ENCODE peak calls at places on chromosomes 7 and 10, in five cellular contexts. H, L, A, V and W are unnamed samples.

GRCh38 chr10:21487416-21488180 is 37.9 kb downstream of the SKIDA1 start:
- DNase-seq in A (no peak), H (no peak), V (no peak), L (no peak), W (peak)

GRCh38 chr10:92997620-92998019 is 63.0 kb upstream of the CYP26C1 start:
- DNase-seq in V (no peak), A (peak), H (no peak), L (no peak), W (no peak)

GRCh38 chr7:12722720-12723241 is 35.3 kb downstream of the ARL4A start:
- DNase-seq in L (no peak), V (no peak), A (no peak), H (no peak), W (no peak)

GRCh38 chr7:151745090-151745638 is 131.8 kb downstream of the PRKAG2 start:
- DNase-seq in L (peak), H (peak), A (peak), V (peak), W (no peak)

GRCh38 chr7:92714767-92715166 is 121.6 kb downstream of the CDK6 start:
- DNase-seq in V (no peak), A (no peak), L (no peak), H (no peak), W (no peak)

GRCh38 chr7:132655071-132655761 is 78.9 kb upstream of the PLXNA4 start:
- DNase-seq in V (peak), H (peak), A (peak), L (no peak), W (no peak)

GRCh38 chr7:130201796-130202195 is 3.4 kb downstream of the TMEM209 start:
- DNase-seq in H (no peak), V (no peak), A (no peak), L (no peak), W (no peak)

GRCh38 chr10:132057191-132057681 is 8.5 kb upstream of the JAKMIP3 start:
- DNase-seq in H (no peak), L (no peak), A (no peak), V (no peak), W (no peak)

GRCh38 chr7:94182721-94183120 is 178.6 kb upstream of the BET1 start:
- DNase-seq in H (peak), A (peak), V (no peak), L (no peak), W (no peak)

GRCh38 chr10:116264296-116264695 is 8.7 kb downstream of the GFRA1 start:
- DNase-seq in A (no peak), V (no peak), H (no peak), L (no peak), W (no peak)

GRCh38 chr7:75660566-75661215 is 78.0 kb downstream of the HIP1 start:
- DNase-seq in L (no peak), V (no peak), H (no peak), A (no peak), W (no peak)

GRCh38 chr10:96222441-96222840 is 48.9 kb downstream of the BLNK start:
- DNase-seq in V (no peak), A (no peak), H (no peak), L (no peak), W (no peak)

GRCh38 chr10:96216775-96217174 is 54.6 kb downstream of the BLNK start:
- DNase-seq in L (no peak), V (no peak), A (no peak), H (no peak), W (no peak)

GRCh38 chr10:96212911-96213310 is 58.5 kb downstream of the BLNK start:
- DNase-seq in V (no peak), A (no peak), L (no peak), H (no peak), W (peak)

GRCh38 chr10:96218826-96219225 is 52.5 kb downstream of the BLNK start:
- DNase-seq in V (no peak), A (no peak), L (no peak), H (no peak), W (no peak)

GRCh38 chr10:96217711-96218110 is 53.7 kb downstream of the BLNK start:
- DNase-seq in L (no peak), H (no peak), V (no peak), A (no peak), W (no peak)
- TF ChIP-seq CTCF in L (no peak), H (no peak), V (no peak), A (no peak), W (no peak)

GRCh38 chr10:47062801-47063200 is 151.6 kb downstream of the PTPN20 start:
- DNase-seq in V (no peak), H (peak), A (peak), L (no peak), W (peak)
- TF ChIP-seq CTCF in V (no peak), H (peak), A (peak), L (peak), W (peak)

GRCh38 chr10:28890121-28890950 is 213.0 kb downstream of the BAMBI start:
- DNase-seq in A (no peak), L (no peak), H (no peak), V (no peak), W (no peak)

GRCh38 chr10:28892818-28893547 is 215.7 kb downstream of the BAMBI start:
- DNase-seq in V (no peak), A (peak), L (peak), H (peak), W (no peak)

GRCh38 chr10:28891058-28891713 is 213.9 kb downstream of the BAMBI start:
- DNase-seq in V (no peak), H (no peak), A (no peak), L (peak), W (no peak)
- TF ChIP-seq CTCF in V (no peak), H (no peak), A (no peak), L (peak), W (no peak)

DNA sequence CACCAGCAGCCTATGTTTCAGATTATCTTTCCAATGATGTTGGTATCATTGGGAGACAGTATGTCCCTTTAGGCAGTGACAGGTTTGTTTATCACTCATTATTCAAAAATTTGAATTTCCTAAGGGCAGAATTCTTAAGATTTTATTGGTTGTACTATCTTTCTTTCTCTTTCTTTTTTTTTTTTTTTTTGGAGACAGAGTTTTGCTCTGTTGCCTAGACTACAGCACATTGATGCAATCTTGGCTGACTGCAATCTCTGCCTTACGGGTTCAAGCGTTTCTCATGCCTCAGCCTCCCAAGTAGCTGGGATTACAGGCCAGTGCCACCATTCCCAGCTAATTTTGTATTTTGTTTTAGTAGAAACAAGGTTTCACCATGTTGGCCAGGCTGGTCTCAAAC is 111.2 kb downstream of the PON1 start:
- DNase-seq in A (peak), L (no peak), V (no peak), H (peak), W (no peak)
- TF ChIP-seq CTCF in A (no peak), L (no peak), V (no peak), H (no peak), W (no peak)

GRCh38 chr10:43265799-43266721 is 805 bp downstream of the RASGEF1A start:
- DNase-seq in L (peak), A (no peak), V (no peak), H (no peak), W (peak)
- TF ChIP-seq CTCF in L (peak), A (peak), V (no peak), H (peak), W (no peak)

DNA sequence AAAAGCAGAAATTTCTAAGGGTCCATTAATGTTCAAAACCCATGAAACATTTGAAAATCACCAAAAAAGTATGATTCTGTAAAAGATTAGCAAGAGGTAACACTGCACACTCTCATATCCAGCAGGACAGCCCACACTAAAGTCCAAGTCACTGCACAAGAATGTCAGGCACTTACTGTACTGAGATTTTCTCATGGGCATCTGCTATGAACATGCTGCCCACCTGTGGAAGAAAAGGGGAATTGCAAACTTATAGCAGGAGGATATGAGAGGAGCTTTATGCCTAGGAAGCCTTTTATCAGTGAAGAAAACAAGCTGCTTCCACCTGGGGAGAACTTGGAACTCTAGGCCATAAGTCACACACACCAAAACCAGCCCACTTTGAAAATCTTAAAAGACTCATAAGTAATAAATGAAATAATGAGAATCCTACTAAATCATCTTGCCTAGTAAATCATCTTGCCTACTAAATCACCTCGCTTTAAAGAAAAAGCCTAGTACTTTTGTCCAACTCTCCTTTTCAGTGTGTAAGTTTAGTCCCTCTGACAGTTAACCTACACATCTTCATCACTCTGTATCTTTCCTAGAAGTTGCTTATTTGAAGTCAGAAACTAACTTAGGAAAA is 46.1 kb downstream of the ARMH3 start:
- DNase-seq in H (peak), L (peak), A (peak), V (peak), W (no peak)
- TF ChIP-seq CTCF in H (no peak), L (peak), A (peak), V (peak), W (peak)

DNA sequence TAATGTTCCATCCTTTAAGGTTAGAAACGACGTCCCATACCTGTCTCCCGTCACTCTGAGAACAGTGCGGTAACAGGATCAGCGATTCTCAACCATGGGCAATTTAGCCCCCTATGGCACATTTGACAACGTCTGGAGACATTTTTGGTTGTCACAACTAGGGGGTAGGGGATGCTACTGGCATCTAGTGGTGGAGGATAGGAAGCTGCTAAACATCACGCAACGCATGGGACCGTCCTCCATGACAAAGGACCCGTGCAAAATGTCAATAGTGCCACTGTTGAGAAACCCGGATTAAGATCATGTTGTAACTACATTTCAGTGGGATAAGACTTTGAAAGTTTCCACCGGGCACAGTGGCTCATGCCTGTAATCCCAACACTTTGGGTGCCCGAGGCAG is 5.0 kb upstream of the PAXIP1 start:
- DNase-seq in A (peak), V (no peak), L (no peak), H (peak), W (no peak)
- TF ChIP-seq CTCF in A (peak), V (no peak), L (no peak), H (peak), W (peak)

GRCh38 chr10:17199351-17199804 is 2.1 kb downstream of the TRDMT1 start:
- DNase-seq in A (peak), H (peak), V (no peak), L (peak), W (no peak)
- TF ChIP-seq CTCF in A (no peak), H (no peak), V (no peak), L (no peak), W (no peak)